ENCODE peak calls at places on chromosomes 5 and 9, in six cellular contexts. U, F, W, A, T and J are unnamed samples. For H3K79me2, the result is how much of the 10 kb centered on the place peaks cover.

GRCh38 chr9:32455738-32456137 is 70.3 kb downstream of the RIGI start:
- DNase-seq in U (no peak), F (no peak), W (no peak), A (no peak), T (no peak), J (no peak)

GRCh38 chr5:134649163-134649916 is 755 bp downstream of the SEC24A start:
- DNase-seq in U (peak), F (no peak), W (peak), A (peak), T (peak), J (no peak)

GRCh38 chr5:318341-318897 is 3.1 kb upstream of the AHRR start:
- DNase-seq in U (no peak), F (no peak), W (peak), A (peak), T (peak), J (peak)

GRCh38 chr5:1335540-1336095 is 9.3 kb downstream of the CLPTM1L start:
- DNase-seq in U (no peak), F (no peak), W (no peak), A (no peak), T (no peak), J (no peak)

GRCh38 chr5:134524219-134524825 is 1.1 kb upstream of the JADE2 start:
- DNase-seq in U (peak), F (no peak), W (peak), A (peak), T (peak), J (peak)

GRCh38 chr9:13282998-13283397 is 3.5 kb upstream of the MPDZ start:
- DNase-seq in U (no peak), F (no peak), W (no peak), A (no peak), T (peak), J (no peak)

GRCh38 chr9:12972608-12973589 is 198.1 kb downstream of the LURAP1L start:
- DNase-seq in U (no peak), F (peak), W (no peak), A (no peak), T (peak), J (no peak)

GRCh38 chr5:41193462-41194166 is 19.7 kb downstream of the C6 start:
- DNase-seq in U (peak), F (peak), W (no peak), A (no peak), T (peak), J (peak)

GRCh38 chr5:34622046-34622435 is 34.1 kb upstream of the RAI14 start:
- DNase-seq in U (peak), F (no peak), W (no peak), A (no peak), T (peak), J (no peak)

GRCh38 chr9:38024036-38024681 is 44.9 kb downstream of the SHB start:
- DNase-seq in U (peak), F (peak), W (peak), A (peak), T (peak), J (no peak)

GRCh38 chr5:66415208-66415607 is 181.0 kb upstream of the MAST4 start:
- DNase-seq in U (peak), F (no peak), W (no peak), A (no peak), T (peak), J (no peak)

GRCh38 chr5:34570721-34571379 is 85.3 kb upstream of the RAI14 start:
- DNase-seq in U (peak), F (no peak), W (no peak), A (peak), T (peak), J (no peak)

GRCh38 chr9:28073278-28073677 is 500.0 kb upstream of the C9orf72 start:
- DNase-seq in U (peak), F (peak), W (peak), A (peak), T (peak), J (peak)

GRCh38 chr9:38160613-38161215 is 91.7 kb upstream of the SHB start:
- DNase-seq in U (peak), F (peak), W (peak), A (no peak), T (peak), J (peak)

GRCh38 chr9:124410321-124410913 is 4.8 kb downstream of the PSMB7 start:
- DNase-seq in U (peak), F (no peak), W (no peak), A (no peak), T (peak), J (no peak)

GRCh38 chr5:172765766-172766286 is 5.2 kb downstream of the DUSP1 start:
- DNase-seq in U (peak), F (no peak), W (no peak), A (no peak), T (peak), J (no peak)

GRCh38 chr9:128651798-128652197 is 4.8 kb downstream of the DYNC2I2 start:
- DNase-seq in U (no peak), F (no peak), W (no peak), A (no peak), T (no peak), J (no peak)

GRCh38 chr5:159099049-159099760 is 511 bp downstream of the EBF1 start:
- DNase-seq in U (peak), F (no peak), W (peak), A (peak), T (peak), J (peak)

GRCh38 chr5:129639331-129639730 is 108.6 kb upstream of the MINAR2 start:
- DNase-seq in U (no peak), F (no peak), W (no peak), A (no peak), T (no peak), J (no peak)

GRCh38 chr9:115855458-115856133 is 298.0 kb upstream of the PAPPA start:
- DNase-seq in U (no peak), F (no peak), W (peak), A (no peak), T (peak), J (no peak)

GRCh38 chr9:116234091-116234490 is 80.5 kb downstream of the PAPPA start:
- DNase-seq in U (peak), F (no peak), W (peak), A (peak), T (peak), J (peak)

GRCh38 chr5:149544199-149544472 is 7.1 kb downstream of the CSNK1A1 start:
- DNase-seq in U (no peak), F (no peak), W (no peak), A (no peak), T (no peak), J (no peak)

GRCh38 chr5:148740966-148741742 is 85.3 kb upstream of the ADRB2 start:
- DNase-seq in U (peak), F (peak), W (peak), A (peak), T (peak), J (peak)

GRCh38 chr5:90548069-90548593 is 10.5 kb upstream of the ADGRV1 start:
- DNase-seq in U (no peak), F (peak), W (peak), A (no peak), T (no peak), J (peak)

GRCh38 chr5:618450-618849 is 6.3 kb downstream of the CEP72 start:
- DNase-seq in U (no peak), F (no peak), W (no peak), A (no peak), T (no peak), J (no peak)

GRCh38 chr5:73897886-73898285 is 271.9 kb downstream of the ARHGEF28 start:
- DNase-seq in U (no peak), F (no peak), W (no peak), A (no peak), T (no peak), J (no peak)

GRCh38 chr9:137757613-137758029 is 120.0 kb upstream of the CACNA1B start:
- DNase-seq in U (peak), F (no peak), W (no peak), A (peak), T (peak), J (peak)

GRCh38 chr9:33795281-33795680 is at the start of gene PRSS3:
- DNase-seq in U (no peak), F (no peak), W (peak), A (no peak), T (no peak), J (no peak)

GRCh38 chr9:79465171-79465570 is 106.6 kb upstream of the TLE4 start:
- DNase-seq in U (no peak), F (no peak), W (peak), A (peak), T (no peak), J (no peak)

GRCh38 chr5:90878549-90879196 is 320.1 kb downstream of the ADGRV1 start:
- DNase-seq in U (peak), F (no peak), W (no peak), A (peak), T (peak), J (peak)

GRCh38 chr5:75053286-75054109 is 1.1 kb upstream of the GCNT4 start:
- DNase-seq in U (peak), F (peak), W (peak), A (peak), T (peak), J (peak)

GRCh38 chr9:114433720-114434255 is 46.0 kb upstream of the AKNA start:
- DNase-seq in U (no peak), F (peak), W (no peak), A (no peak), T (no peak), J (no peak)

GRCh38 chr5:32299059-32299677 is 13.6 kb downstream of the MTMR12 start:
- DNase-seq in U (no peak), F (no peak), W (no peak), A (no peak), T (no peak), J (no peak)
- H3K79me2 ChIP-seq in U (under half), F (half or more), W (under half), A (half or more), T (half or more), J (half or more)

GRCh38 chr9:130736834-130737233 is 43.3 kb downstream of the EXOSC2 start:
- DNase-seq in U (no peak), F (no peak), W (no peak), A (no peak), T (no peak), J (no peak)
- H3K79me2 ChIP-seq in U (under half), F (under half), W (under half), A (half or more), T (half or more), J (under half)

GRCh38 chr5:94217745-94218144 is 400.7 kb downstream of the KIAA0825 start:
- DNase-seq in U (no peak), F (no peak), W (no peak), A (no peak), T (peak), J (peak)

GRCh38 chr5:94223231-94223630 is 395.2 kb downstream of the KIAA0825 start:
- DNase-seq in U (no peak), F (no peak), W (no peak), A (no peak), T (no peak), J (no peak)

GRCh38 chr5:94217216-94217615 is 401.2 kb downstream of the KIAA0825 start:
- DNase-seq in U (no peak), F (no peak), W (no peak), A (no peak), T (peak), J (no peak)

GRCh38 chr5:94218374-94218773 is 400.0 kb downstream of the KIAA0825 start:
- DNase-seq in U (peak), F (peak), W (peak), A (peak), T (peak), J (peak)
- H3K79me2 ChIP-seq in U (under half), F (under half), W (under half), A (under half), T (under half), J (under half)

GRCh38 chr9:75803130-75803529 is 87.3 kb upstream of the PCSK5 start:
- DNase-seq in U (peak), F (no peak), W (peak), A (peak), T (peak), J (no peak)
- H3K79me2 ChIP-seq in U (under half), F (under half), W (under half), A (under half), T (under half), J (under half)

DNA sequence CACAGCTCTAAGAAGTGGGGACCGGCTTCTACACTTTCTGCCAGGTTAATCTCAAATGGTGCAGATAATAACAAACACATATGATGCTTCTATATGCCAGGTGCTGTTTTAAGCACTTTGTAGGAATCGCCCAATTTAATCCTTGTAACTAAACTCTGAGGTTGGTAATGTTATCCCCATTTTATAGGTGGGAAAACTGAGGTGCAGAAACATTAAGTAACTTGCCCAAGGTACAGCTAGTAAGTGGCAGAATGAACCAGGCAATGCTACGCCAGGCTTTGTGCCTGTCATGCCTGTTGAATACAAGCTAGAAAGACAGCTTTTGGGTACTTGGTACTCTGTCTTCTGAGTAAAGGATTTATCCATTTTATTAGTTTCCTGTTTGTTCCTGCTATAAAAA is 19.7 kb downstream of the IQGAP2 start:
- DNase-seq in U (no peak), F (no peak), W (no peak), A (no peak), T (no peak), J (no peak)
- H3K79me2 ChIP-seq in U (under half), F (half or more), W (under half), A (under half), T (under half), J (under half)

GRCh38 chr5:115543931-115544370 is 624 bp downstream of the FEM1C start:
- DNase-seq in U (peak), F (peak), W (peak), A (peak), T (peak), J (peak)

GRCh38 chr5:115543365-115543700 is 1.2 kb downstream of the FEM1C start:
- DNase-seq in U (no peak), F (peak), W (no peak), A (no peak), T (peak), J (no peak)

GRCh38 chr5:115541586-115541985 is 3.0 kb downstream of the FEM1C start:
- DNase-seq in U (peak), F (peak), W (no peak), A (no peak), T (peak), J (peak)

GRCh38 chr5:115542076-115542475 is 2.5 kb downstream of the FEM1C start:
- DNase-seq in U (no peak), F (peak), W (no peak), A (no peak), T (peak), J (no peak)

GRCh38 chr5:115542651-115543364 is 1.8 kb downstream of the FEM1C start:
- DNase-seq in U (no peak), F (no peak), W (no peak), A (no peak), T (peak), J (peak)
- H3K79me2 ChIP-seq in U (half or more), F (half or more), W (under half), A (half or more), T (half or more), J (half or more)

DNA sequence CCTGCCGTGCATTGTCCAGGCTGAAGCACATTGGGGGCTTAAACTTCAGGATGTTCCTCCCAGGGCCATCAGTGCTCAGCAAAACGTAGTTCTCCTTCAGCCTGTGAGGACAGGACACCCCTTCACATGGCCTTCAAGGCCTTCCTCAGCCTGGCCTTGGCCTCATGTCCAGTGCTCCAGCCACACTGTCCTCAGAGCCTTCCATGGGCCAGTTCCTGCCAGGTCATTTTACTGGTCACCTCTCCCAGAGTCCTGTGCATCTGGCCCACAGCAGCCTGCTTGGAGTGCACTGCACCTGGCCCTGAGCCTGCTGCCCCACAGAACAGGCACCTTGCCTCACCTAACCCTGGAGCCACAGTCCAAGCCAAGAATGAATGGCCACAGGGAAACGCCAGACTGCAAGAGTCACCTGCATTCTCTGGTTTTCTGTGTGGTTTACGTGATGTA is 8.7 kb downstream of the HNRNPAB start:
- DNase-seq in U (no peak), F (no peak), W (no peak), A (no peak), T (no peak), J (no peak)
- H3K79me2 ChIP-seq in U (under half), F (under half), W (under half), A (under half), T (under half), J (under half)

GRCh38 chr9:89313842-89314241 is 2.8 kb downstream of the CKS2 start:
- DNase-seq in U (no peak), F (no peak), W (no peak), A (peak), T (peak), J (no peak)
- H3K79me2 ChIP-seq in U (half or more), F (half or more), W (under half), A (half or more), T (half or more), J (half or more)

DNA sequence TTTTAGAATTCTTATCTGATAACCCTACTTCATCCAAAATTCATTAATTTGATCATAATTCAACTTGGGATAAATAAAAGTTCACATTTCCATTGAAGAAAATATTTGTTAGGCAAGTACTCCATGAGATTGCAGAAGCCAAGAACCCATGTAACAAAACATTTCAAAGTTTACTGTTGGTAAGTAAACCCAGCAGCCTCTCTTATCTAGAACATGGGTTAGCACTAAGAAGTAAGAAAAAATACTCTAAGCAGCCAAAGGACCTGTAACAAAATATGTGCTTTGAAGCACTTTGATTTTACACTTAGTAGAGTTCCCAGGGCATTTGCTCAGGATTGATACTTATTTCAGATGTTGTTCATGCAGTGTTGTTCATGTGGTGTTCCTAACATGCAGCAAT is 8.7 kb downstream of the MAP3K1 start:
- DNase-seq in U (no peak), F (no peak), W (no peak), A (no peak), T (no peak), J (no peak)
- H3K79me2 ChIP-seq in U (under half), F (half or more), W (half or more), A (half or more), T (half or more), J (half or more)

GRCh38 chr5:10702911-10703491 is 58.0 kb downstream of the DAP start:
- DNase-seq in U (peak), F (no peak), W (peak), A (peak), T (peak), J (peak)

GRCh38 chr5:10701567-10702039 is 59.4 kb downstream of the DAP start:
- DNase-seq in U (peak), F (peak), W (peak), A (no peak), T (peak), J (peak)

GRCh38 chr5:10700516-10700915 is 60.5 kb downstream of the DAP start:
- DNase-seq in U (no peak), F (no peak), W (no peak), A (no peak), T (no peak), J (no peak)

GRCh38 chr5:10703676-10704075 is 57.4 kb downstream of the DAP start:
- DNase-seq in U (no peak), F (no peak), W (no peak), A (no peak), T (no peak), J (peak)

DNA sequence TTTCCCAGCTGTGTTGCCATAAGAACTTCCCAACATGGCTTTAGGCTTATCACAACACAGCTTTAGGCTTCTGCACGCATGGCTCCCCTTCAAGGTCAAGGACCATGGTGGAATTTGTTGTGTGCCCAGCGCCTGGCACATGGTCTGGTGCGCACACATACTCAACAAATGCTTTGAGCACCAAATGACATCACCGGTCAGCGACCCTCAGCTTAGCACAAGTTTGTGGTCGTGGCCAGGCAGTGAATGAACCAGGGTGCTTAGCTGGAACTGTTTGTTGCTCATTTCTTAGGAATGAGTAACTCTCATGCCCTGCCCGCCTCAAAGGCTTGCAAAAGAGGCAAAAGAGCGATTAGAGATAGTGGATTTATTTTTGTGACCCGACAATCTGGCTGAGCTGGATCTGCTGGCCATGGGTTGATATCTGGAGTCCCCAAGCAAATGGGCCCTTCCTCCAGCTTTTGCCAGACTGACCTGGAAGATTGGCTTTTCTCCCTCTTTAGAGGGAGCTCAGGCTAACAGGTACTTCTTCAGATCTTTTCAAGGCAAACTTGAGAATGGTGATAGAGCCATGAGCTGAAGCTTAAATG is 58.9 kb downstream of the DAP start:
- DNase-seq in U (peak), F (no peak), W (no peak), A (peak), T (peak), J (peak)
- H3K79me2 ChIP-seq in U (under half), F (under half), W (under half), A (under half), T (half or more), J (half or more)